ENCODE peak calls at places on chromosomes 1 and 21, in six cellular contexts. A is fibroblast of pulmonary artery, P is Karpas-422, R is SJSA1, E is tibial nerve, L is heart left ventricle. T is an unnamed sample.

GRCh38 chr1:57424231-57425027 is 569 bp upstream of the DAB1 start:
- DNase-seq in E (no peak), L (peak; percentile 65), A (peak; percentile 19), R (peak; percentile 42), P (no peak), T (peak; percentile 30)

GRCh38 chr1:210394281-210394798 is 65.6 kb downstream of the HHAT start:
- DNase-seq in L (no peak), R (no peak), E (peak; percentile 22), P (no peak), A (no peak), T (no peak)

GRCh38 chr1:19203440-19203839 is 6.6 kb downstream of the UBR4 start:
- DNase-seq in A (peak; percentile 64), R (no peak), L (no peak), E (no peak), P (no peak), T (peak; percentile 30)

GRCh38 chr1:210372491-210372890 is 43.8 kb downstream of the HHAT start:
- DNase-seq in L (no peak), E (no peak), A (no peak), R (peak; percentile 25), P (no peak), T (no peak)

GRCh38 chr1:211735208-211736170 is 60.1 kb upstream of the NEK2 start:
- DNase-seq in R (peak; percentile 92), P (no peak), E (no peak), L (no peak), A (peak; percentile 78), T (peak; percentile 36)

GRCh38 chr1:84782311-84782771 is 92.1 kb upstream of the SSX2IP start:
- DNase-seq in P (peak; percentile 89), R (peak; percentile 58), E (peak; percentile 41), L (peak; percentile 75), A (peak; percentile 60), T (peak; percentile 72)

GRCh38 chr1:39305555-39305954 is 101.1 kb downstream of the MACF1 start:
- DNase-seq in R (no peak), P (no peak), E (no peak), L (no peak), A (no peak), T (no peak)

GRCh38 chr1:175572932-175573871 is 170.2 kb downstream of the TNR start:
- DNase-seq in E (no peak), P (no peak), A (no peak), L (no peak), R (no peak), T (peak; percentile 61)

GRCh38 chr1:99252630-99253029 is 11.7 kb upstream of the PLPPR4 start:
- DNase-seq in L (no peak), P (no peak), A (no peak), R (no peak), E (no peak), T (no peak)

GRCh38 chr1:31764307-31765040 is at the start of gene ADGRB2:
- DNase-seq in R (no peak), A (no peak), P (peak; percentile 81), E (no peak), L (peak; percentile 66), T (no peak)

GRCh38 chr21:31660134-31660565 is 657 bp downstream of the SOD1 start:
- DNase-seq in P (peak; percentile 67), E (no peak), R (peak; percentile 51), A (peak; percentile 25), L (no peak), T (no peak)

GRCh38 chr1:223363856-223364684 is at the start of gene SUSD4:
- DNase-seq in P (no peak), A (no peak), E (no peak), L (no peak), R (no peak), T (peak; percentile 78)

GRCh38 chr1:204476563-204476962 is 18.0 kb downstream of the PIK3C2B start:
- DNase-seq in R (no peak), P (no peak), A (no peak), E (no peak), L (no peak), T (no peak)

GRCh38 chr1:16906873-16907272 is 11.1 kb downstream of the RNU1-2 start:
- DNase-seq in R (no peak), P (no peak), A (no peak), E (no peak), L (no peak), T (peak; percentile 30)

GRCh38 chr1:235304549-235305451 is 23.2 kb downstream of the ARID4B start:
- DNase-seq in E (no peak), A (peak; percentile 55), P (peak; percentile 58), L (no peak), R (no peak), T (no peak)

DNA sequence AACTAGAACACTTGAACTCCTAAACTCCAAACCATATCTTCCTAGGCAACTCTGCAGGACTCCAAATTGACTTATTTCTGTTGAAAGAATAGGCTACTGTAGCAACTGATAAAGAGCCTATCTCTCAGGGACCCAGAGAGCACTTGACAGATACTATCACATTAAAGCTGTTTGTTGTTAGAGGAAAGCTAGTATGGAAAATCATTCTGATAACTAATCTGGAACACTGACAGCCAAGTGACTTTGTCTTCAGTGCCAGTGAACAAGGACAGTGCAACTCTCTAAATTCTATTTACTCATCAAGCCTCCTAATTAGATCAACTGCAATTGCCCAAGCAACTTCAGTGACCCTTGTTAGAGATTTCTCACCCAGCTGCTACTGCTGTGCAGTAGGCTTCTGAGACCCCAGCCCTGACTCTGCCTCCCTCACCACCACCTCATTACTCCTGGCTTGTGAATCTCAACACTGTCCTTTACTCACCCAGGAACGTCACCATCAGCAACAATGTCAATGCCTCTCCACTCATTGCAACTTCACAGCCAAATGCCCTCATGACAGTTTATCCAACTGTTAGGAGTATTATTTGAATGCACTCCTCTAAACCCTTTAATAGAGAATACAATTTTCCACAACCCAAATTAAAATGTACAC is 7.4 kb upstream of the RGS13 start:
- DNase-seq in P (peak; percentile 64), A (no peak), R (no peak), L (no peak), E (no peak), T (no peak)
- H3K4me3 ChIP-seq in P (peak overlapping the region; percentile 23), A (no peak overlapping the region), R (no peak overlapping the region), L (no peak overlapping the region), E (no peak overlapping the region), T (no peak overlapping the region)

GRCh38 chr1:161962094-161962887 is 61.4 kb downstream of the OLFML2B start:
- DNase-seq in L (no peak), R (peak; percentile 73), P (no peak), E (no peak), A (peak; percentile 83), T (no peak)
- H3K4me3 ChIP-seq in L (peak overlapping the region; percentile 34), R (peak overlapping the region; percentile 28), P (no peak overlapping the region), E (peak overlapping the region; percentile 8), A (peak overlapping the region; percentile 46), T (no peak overlapping the region)

GRCh38 chr1:178488393-178488792 is 8.4 kb downstream of the CLEC20A start:
- DNase-seq in P (no peak), E (no peak), L (no peak), A (no peak), R (no peak), T (no peak)

GRCh38 chr1:178486100-178487069 is 10.4 kb downstream of the CLEC20A start:
- DNase-seq in L (no peak), E (no peak), R (no peak), P (no peak), A (no peak), T (no peak)

GRCh38 chr1:178485467-178486098 is 11.2 kb downstream of the CLEC20A start:
- DNase-seq in L (no peak), A (peak; percentile 13), R (no peak), E (no peak), P (no peak), T (no peak)

GRCh38 chr1:178489399-178489798 is 7.4 kb downstream of the CLEC20A start:
- DNase-seq in P (no peak), R (no peak), E (no peak), L (no peak), A (no peak), T (no peak)

DNA sequence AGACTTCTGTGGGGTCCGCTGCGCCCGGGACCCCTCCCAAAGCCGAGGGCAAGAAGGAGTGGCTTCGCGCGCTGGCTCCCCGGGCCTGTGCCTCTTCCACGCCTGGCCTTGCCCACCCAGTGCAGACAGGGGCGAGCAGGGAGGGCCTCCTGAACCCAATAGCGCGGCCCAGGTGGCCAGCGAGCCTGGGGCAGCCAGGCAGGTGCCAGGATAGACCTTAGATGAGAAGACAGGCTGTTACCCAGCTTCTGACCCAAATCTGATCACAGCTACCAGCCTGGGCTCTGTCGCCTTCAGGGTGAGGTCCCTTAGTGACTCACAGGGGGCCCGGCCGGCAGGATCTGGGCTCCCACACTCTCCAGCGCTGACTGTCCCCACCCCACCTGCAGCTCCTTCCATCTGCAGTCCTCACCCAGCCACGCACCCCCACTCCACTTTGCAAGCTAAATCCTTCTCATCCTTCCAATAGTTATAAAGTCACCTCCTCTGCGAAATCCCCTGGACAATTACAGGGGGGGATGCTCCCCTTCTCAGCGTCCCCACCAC is 9.6 kb downstream of the CLEC20A start:
- DNase-seq in E (no peak), P (no peak), R (no peak), L (no peak), A (no peak), T (no peak)
- H3K4me3 ChIP-seq in E (peak overlapping the region; percentile 35), P (peak overlapping the region; percentile 33), R (no peak overlapping the region), L (peak overlapping the region; percentile 48), A (peak overlapping the region; percentile 7), T (no peak overlapping the region)

DNA sequence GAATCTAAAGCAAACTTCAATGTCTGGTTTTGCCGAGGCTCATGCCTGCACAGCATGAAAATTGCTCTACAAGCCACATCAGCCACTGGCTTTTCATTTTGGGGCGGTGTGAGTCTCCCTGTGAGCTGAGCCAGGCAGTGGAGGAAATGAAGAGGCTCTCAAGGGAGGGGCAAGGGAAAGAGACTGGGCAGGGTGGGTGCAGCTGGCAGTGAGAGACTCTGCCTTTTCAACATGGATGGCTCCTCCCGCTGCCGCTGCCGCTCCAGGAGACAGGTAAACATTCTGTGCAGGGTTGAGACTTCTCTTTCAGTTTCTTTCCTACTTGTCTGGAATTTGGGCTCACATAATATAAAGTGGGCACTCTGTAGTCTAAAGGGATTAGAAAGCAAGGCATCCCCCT is 11.3 kb upstream of the CTSE start:
- DNase-seq in R (no peak), E (no peak), P (no peak), A (no peak), L (no peak), T (no peak)
- H3K4me3 ChIP-seq in R (no peak overlapping the region), E (no peak overlapping the region), P (no peak overlapping the region), A (no peak overlapping the region), L (no peak overlapping the region), T (no peak overlapping the region)

DNA sequence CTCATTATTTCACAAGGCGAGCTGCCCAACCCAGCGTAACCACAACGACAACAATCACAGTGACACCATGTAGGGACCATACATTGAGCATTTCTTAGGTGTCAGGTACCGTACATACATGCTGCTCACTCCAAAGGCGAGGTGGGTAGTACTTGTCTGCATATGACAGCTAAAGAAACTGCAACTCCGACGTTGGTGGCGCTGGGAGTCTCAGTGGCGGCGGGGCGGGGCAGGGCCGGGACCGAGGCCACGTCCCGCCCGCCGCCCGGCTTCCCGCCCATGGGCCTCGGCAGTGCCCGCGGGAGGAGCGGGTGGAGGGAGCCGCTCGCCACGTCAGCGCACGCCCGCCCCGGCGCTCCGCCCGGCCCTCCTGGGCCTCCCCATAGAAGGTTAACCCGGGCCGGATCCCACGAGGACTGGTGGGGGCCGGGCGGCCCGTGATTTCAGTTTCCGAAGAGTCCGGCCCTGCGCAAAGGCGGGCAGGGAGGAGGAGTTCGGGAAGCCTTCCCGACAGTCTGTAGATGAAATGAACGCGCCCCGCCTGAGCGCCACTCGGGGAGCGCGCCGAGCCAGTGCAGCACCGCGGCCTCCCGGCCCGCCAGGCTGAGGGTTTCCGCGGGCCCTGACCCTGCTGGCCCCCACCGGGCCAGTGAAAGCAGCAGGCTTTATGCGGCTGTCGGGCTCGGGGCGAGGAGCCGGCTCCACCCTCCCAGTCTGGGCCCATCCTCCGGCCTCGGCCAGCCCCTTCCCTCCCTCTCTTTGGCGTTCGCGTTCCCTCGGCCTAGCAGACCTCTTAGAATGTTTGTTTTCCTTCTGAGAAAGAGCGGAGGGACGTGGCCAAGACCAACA is 119.8 kb upstream of the JUN start:
- DNase-seq in A (peak; percentile 94), R (peak; percentile 94), L (peak; percentile 98), P (peak; percentile 56), E (peak; percentile 91), T (peak; percentile 96)
- H3K4me3 ChIP-seq in A (peak overlapping the region; percentile 44), R (peak overlapping the region; percentile 48), L (peak overlapping the region; percentile 61), P (peak overlapping the region; percentile 59), E (peak overlapping the region; percentile 57), T (peak overlapping the region; percentile 30)

T was measured in pancreas.